ENCODE peak calls at places on chromosomes 11 and 22, in four cellular contexts. D is GM12891, W is GM12878, J is K562. P is an unnamed sample.

GRCh38 chr11:69242583-69242940 is 51.4 kb upstream of the MYEOV start:
- DNase-seq in D (no peak), W (no peak), J (no peak), P (no peak)

GRCh38 chr11:2762451-2762850 is 62.7 kb upstream of the KCNQ1OT1 start:
- DNase-seq in D (no peak), W (no peak), J (no peak), P (no peak)

GRCh38 chr11:72573380-72573949 is 100.8 kb downstream of the PDE2A start:
- DNase-seq in D (no peak), W (no peak), J (peak), P (peak)

GRCh38 chr11:12042215-12042676 is 33.8 kb upstream of the DKK3 start:
- DNase-seq in D (no peak), W (no peak), J (no peak), P (peak)

GRCh38 chr22:29877620-29878019 is 5.4 kb upstream of the MTMR3 start:
- DNase-seq in D (no peak), W (no peak), J (no peak), P (no peak)

GRCh38 chr11:68978626-68978930 is 2.2 kb downstream of the MRGPRD start:
- DNase-seq in D (no peak), W (no peak), J (no peak), P (no peak)

GRCh38 chr11:128462189-128462588 is 125.2 kb downstream of the ETS1 start:
- DNase-seq in D (no peak), W (no peak), J (no peak), P (no peak)

GRCh38 chr11:129374081-129374992 is 1.3 kb upstream of the BARX2 start:
- DNase-seq in D (no peak), W (no peak), J (no peak), P (no peak)

GRCh38 chr11:118401880-118402590 is 629 bp downstream of the ATP5MG start:
- DNase-seq in D (no peak), W (no peak), J (no peak), P (no peak)

GRCh38 chr11:132055296-132055695 is 684.9 kb downstream of the NTM start:
- DNase-seq in D (no peak), W (no peak), J (no peak), P (no peak)

GRCh38 chr11:77081381-77081851 is 14.6 kb downstream of the CAPN5 start:
- DNase-seq in D (no peak), W (no peak), J (no peak), P (no peak)

GRCh38 chr22:17102297-17102667 is 17.5 kb downstream of the IL17RA start:
- DNase-seq in D (no peak), W (no peak), J (peak), P (no peak)

GRCh38 chr11:116842117-116842516 is 4.7 kb upstream of the APOA1 start:
- DNase-seq in D (no peak), W (no peak), J (no peak), P (no peak)

GRCh38 chr11:129312741-129313587 is 62.7 kb upstream of the BARX2 start:
- DNase-seq in D (no peak), W (no peak), J (no peak), P (no peak)

GRCh38 chr11:74468058-74468457 is 709 bp upstream of the KCNE3 start:
- DNase-seq in D (no peak), W (no peak), J (no peak), P (no peak)
- TF ChIP-seq POLR2AphosphoS5 in D (no peak), W (no peak), J (no peak), P (no peak)

GRCh38 chr11:133681901-133682300 is 149.6 kb upstream of the OPCML start:
- DNase-seq in D (no peak), W (no peak), J (no peak), P (no peak)
- TF ChIP-seq SPI1 in D (no peak), W (no peak), J (no peak), P (no peak)

DNA sequence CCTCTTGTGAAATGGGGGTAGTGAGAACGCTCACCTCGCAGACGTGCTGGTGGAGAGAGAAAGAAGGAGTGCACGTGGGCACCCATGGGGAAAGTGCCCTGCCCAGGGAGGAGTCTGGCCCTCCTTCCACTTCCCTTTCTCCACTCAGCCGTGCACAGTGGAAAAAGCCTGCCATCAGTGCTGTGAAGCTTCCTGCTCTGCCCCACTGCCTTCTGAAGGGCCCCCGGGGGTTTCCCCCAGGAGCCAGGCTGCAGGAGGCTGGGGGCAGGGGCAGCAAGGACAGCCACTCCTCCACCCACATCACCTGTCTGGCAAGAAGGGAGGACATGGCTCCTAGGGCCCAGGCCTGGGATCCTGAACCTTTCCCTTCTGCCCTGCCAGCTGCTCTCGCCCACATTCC is 7.6 kb downstream of the TP53I11 start:
- DNase-seq in D (no peak), W (no peak), J (no peak), P (peak)
- TF ChIP-seq POLR2AphosphoS5 in D (no peak), W (no peak), J (no peak), P (peak)

GRCh38 chr22:46794067-46794466 is 31.6 kb downstream of the TBC1D22A start:
- DNase-seq in D (no peak), W (no peak), J (no peak), P (no peak)

GRCh38 chr22:46791201-46791731 is 28.8 kb downstream of the TBC1D22A start:
- DNase-seq in D (no peak), W (no peak), J (no peak), P (no peak)

GRCh38 chr22:46793497-46793896 is 31.0 kb downstream of the TBC1D22A start:
- DNase-seq in D (no peak), W (no peak), J (no peak), P (no peak)

GRCh38 chr22:46792061-46792796 is 29.8 kb downstream of the TBC1D22A start:
- DNase-seq in D (no peak), W (no peak), J (no peak), P (no peak)

GRCh38 chr22:46792841-46793261 is 30.4 kb downstream of the TBC1D22A start:
- DNase-seq in D (no peak), W (no peak), J (no peak), P (no peak)
- TF ChIP-seq SPI1 in D (no peak), W (no peak), J (no peak), P (no peak)

GRCh38 chr11:19789245-19789644 is 76.6 kb downstream of the NAV2 start:
- DNase-seq in D (no peak), W (no peak), J (no peak), P (no peak)

GRCh38 chr11:19792510-19792909 is 79.9 kb downstream of the NAV2 start:
- DNase-seq in D (no peak), W (no peak), J (no peak), P (no peak)

GRCh38 chr11:19793356-19793755 is 80.7 kb downstream of the NAV2 start:
- DNase-seq in D (no peak), W (no peak), J (no peak), P (no peak)

GRCh38 chr11:19789840-19790710 is 77.4 kb downstream of the NAV2 start:
- DNase-seq in D (no peak), W (no peak), J (no peak), P (no peak)

GRCh38 chr11:19790831-19791552 is 78.4 kb downstream of the NAV2 start:
- DNase-seq in D (no peak), W (peak), J (no peak), P (no peak)
- TF ChIP-seq POLR2AphosphoS5 in D (no peak), W (no peak), J (no peak), P (no peak)

GRCh38 chr11:86408845-86409244 is 34.2 kb downstream of the CCDC81 start:
- DNase-seq in D (no peak), W (no peak), J (no peak), P (no peak)
- TF ChIP-seq SPI1 in D (no peak), W (no peak), J (no peak), P (no peak)

DNA sequence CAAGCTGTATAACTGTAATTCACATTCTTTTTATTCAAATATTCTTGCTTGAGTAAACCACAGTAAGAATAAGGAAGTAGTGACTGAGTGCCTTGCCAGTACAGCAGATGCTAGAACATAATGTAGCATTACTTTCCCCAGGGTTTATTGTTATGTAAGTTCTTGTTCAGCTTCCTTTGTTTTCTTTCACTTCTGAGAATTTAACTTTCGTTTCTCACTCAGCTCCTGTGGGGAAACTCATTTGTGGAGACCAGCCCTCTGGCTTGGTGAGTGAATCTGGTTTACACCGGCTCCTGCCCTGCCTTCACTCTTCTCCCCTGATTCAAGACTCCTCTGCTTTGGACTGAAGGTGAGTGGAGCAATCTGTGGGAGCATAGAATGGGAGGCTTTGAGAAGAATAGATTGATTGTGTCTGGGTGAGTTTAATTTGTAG is at the start of gene TRIM22:
- DNase-seq in D (peak), W (peak), J (no peak), P (peak)
- TF ChIP-seq POLR2AphosphoS5 in D (peak), W (peak), J (no peak), P (no peak)

DNA sequence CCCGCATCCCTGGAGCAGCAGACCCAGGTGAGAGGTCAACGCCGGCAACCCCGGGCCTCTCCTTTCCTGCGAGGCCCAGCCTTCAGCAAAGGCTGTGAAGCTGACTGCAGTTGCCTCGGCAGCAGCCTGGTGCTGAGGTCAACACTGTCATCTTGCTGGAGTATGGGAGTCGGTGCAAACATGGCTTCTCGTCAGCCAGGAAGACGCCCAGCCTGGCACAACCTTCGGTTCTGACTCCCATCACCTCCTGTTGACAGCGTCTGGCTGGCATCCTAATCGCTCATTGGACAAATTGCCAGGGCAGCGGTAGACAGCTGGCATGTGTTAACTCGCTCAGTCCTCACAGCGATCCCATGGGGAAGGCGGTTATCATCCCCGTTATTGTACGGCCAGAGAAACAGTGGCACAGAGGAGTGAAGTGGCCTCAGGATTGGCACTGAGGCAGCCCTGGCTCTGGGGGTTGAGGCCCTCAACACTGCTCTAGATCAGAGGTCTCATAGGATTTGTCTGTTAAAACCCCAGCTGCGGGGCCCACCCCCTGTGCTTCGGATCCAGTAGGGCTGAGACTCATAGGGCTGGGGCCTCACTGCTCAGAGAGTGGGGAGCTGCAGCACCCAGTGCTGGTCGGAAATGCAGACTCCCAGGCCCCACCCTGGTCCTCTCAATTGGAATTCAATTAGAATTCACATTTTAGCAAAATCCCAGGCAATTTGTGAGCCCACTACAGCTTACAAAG is 39.3 kb upstream of the TP53I11 start:
- DNase-seq in D (no peak), W (no peak), J (no peak), P (no peak)
- TF ChIP-seq SPI1 in D (no peak), W (no peak), J (no peak), P (no peak)

GRCh38 chr22:46076651-46077339 is 73.5 kb upstream of the PPARA start:
- DNase-seq in D (no peak), W (no peak), J (no peak), P (no peak)
- TF ChIP-seq POLR2AphosphoS5 in D (no peak), W (no peak), J (no peak), P (no peak)

GRCh38 chr11:134955281-134955680 is 543.2 kb upstream of the B3GAT1 start:
- DNase-seq in D (no peak), W (no peak), J (no peak), P (no peak)
- TF ChIP-seq SPI1 in D (no peak), W (no peak), J (no peak), P (no peak)